ENCODE peak calls at places on chromosomes 1 and 21, in nine cellular contexts. Y is PC-9; T is fibroblast of lung; F is gastrocnemius medialis; C is CD8-positive, alpha-beta T cell; A is pancreas; Z is heart left ventricle; B is cardiac muscle cell; H is DND-41. Q is an unnamed sample. For H3K27me3, the result is how much of the 10 kb centered on the place peaks cover.

GRCh38 chr1:18535391-18536210 is 54.9 kb downstream of the KLHDC7A start:
- DNase-seq in Z (peak), H (no peak), C (no peak), F (no peak), T (no peak), B (no peak), Y (peak), A (peak), Q (no peak)

GRCh38 chr1:6521502-6521901 is 30.0 kb upstream of the PLEKHG5 start:
- DNase-seq in T (peak), F (no peak), Y (peak), H (no peak), Z (no peak), A (no peak), C (no peak), B (no peak), Q (no peak)

GRCh38 chr1:237457573-237457972 is 415.6 kb downstream of the RYR2 start:
- DNase-seq in Y (no peak), A (no peak), H (no peak), T (no peak), Z (no peak), F (no peak), B (no peak), C (no peak), Q (no peak)

GRCh38 chr1:28811766-28812668 is at the start of gene OPRD1:
- DNase-seq in C (no peak), F (no peak), Y (no peak), H (no peak), T (peak), A (no peak), B (no peak), Z (no peak), Q (no peak)

GRCh38 chr21:37223804-37224345 is 43.3 kb downstream of the VPS26C start:
- DNase-seq in T (no peak), F (no peak), C (no peak), Z (no peak), H (no peak), B (no peak), Y (no peak), A (no peak), Q (no peak)

GRCh38 chr21:31656199-31657095 is 3.0 kb upstream of the SOD1 start:
- DNase-seq in A (no peak), F (no peak), Y (peak), H (no peak), B (no peak), T (peak), Z (no peak), C (no peak), Q (no peak)

GRCh38 chr1:32142446-32143301 is 34.8 kb downstream of the KPNA6 start:
- DNase-seq in B (peak), T (peak), F (peak), Z (peak), Y (peak), C (no peak), H (no peak), A (peak), Q (no peak)

GRCh38 chr1:202807367-202807925 is 775 bp downstream of the KDM5B start:
- DNase-seq in Z (peak), H (no peak), F (peak), T (peak), Y (no peak), C (peak), B (peak), A (peak), Q (peak)

GRCh38 chr1:194333240-194333639 is 1146.8 kb upstream of the B3GALT2 start:
- DNase-seq in T (no peak), H (no peak), Y (no peak), C (no peak), B (no peak), Z (no peak), F (no peak), A (no peak), Q (no peak)

GRCh38 chr1:84573481-84573966 is 716 bp downstream of the CTBS start:
- DNase-seq in F (no peak), A (no peak), Y (no peak), T (peak), H (no peak), Z (no peak), C (no peak), B (peak), Q (no peak)

GRCh38 chr1:232988572-232989040 is 38.2 kb downstream of the NTPCR start:
- DNase-seq in Z (no peak), C (no peak), Y (peak), T (peak), F (no peak), A (no peak), B (peak), H (no peak), Q (no peak)

DNA sequence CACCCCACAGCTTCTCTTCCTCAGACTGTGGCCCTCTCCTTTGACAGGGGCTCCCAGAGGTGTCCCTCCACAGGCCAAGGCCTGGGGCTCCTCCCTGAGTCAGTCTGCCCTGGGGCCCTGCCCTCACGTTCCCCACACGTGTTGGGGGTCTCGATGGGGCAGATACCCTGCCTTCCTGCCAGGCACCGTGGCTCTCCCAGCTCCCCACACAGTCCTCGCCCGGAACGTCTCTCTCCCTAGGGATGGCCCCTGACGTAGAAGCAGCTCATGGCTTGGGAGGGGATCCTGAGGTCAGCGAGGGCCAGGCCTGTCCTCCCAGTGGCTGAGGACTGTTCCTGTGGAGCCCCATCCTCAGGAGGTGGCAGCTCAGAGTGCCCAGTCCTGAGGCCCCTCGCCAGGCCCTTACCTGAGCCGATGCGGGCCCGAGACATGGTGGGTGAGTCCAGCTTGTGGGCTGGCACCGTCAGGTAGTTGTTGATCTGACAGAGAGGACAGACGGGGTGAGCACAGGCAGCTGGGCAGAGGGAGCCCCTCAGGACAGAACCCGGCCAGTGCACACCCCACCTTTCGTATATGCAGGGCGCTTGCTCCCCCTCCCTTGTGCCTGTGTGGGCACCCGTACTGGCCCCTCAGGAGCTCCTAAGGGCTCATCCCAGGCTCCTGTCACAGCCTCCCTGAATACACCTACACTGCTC is 54.0 kb downstream of the SLC9A1 start:
- DNase-seq in T (no peak), C (no peak), F (no peak), A (no peak), H (no peak), B (no peak), Z (no peak), Y (no peak), Q (no peak)
- H3K27ac ChIP-seq in T (no peak), C (no peak), F (peak), A (no peak), H (no peak), B (peak), Z (no peak), Y (no peak), Q (no peak)

GRCh38 chr1:225343618-225344017 is 84.2 kb downstream of the LBR start:
- DNase-seq in C (no peak), F (no peak), Y (peak), B (peak), Z (no peak), H (no peak), T (peak), A (no peak), Q (no peak)
- TF ChIP-seq CTCF in C (peak), F (no peak), Y (peak), B (peak), Z (no peak), H (peak), T (peak), A (no peak), Q (peak)

GRCh38 chr1:44542415-44543063 is 131.7 kb downstream of the TMEM53 start:
- DNase-seq in T (no peak), Z (no peak), Y (no peak), C (no peak), F (no peak), A (no peak), B (no peak), H (no peak), Q (no peak)

GRCh38 chr1:44543816-44544185 is 130.5 kb downstream of the TMEM53 start:
- DNase-seq in A (no peak), Z (no peak), H (no peak), Y (no peak), F (no peak), B (no peak), T (no peak), C (no peak), Q (no peak)

GRCh38 chr1:44545961-44546360 is 128.3 kb downstream of the TMEM53 start:
- DNase-seq in A (no peak), F (no peak), H (no peak), C (no peak), Y (peak), B (no peak), Z (no peak), T (no peak), Q (no peak)

GRCh38 chr1:44544960-44545359 is 129.3 kb downstream of the TMEM53 start:
- DNase-seq in B (no peak), Y (no peak), Z (no peak), H (no peak), T (no peak), F (no peak), A (no peak), C (no peak), Q (no peak)

DNA sequence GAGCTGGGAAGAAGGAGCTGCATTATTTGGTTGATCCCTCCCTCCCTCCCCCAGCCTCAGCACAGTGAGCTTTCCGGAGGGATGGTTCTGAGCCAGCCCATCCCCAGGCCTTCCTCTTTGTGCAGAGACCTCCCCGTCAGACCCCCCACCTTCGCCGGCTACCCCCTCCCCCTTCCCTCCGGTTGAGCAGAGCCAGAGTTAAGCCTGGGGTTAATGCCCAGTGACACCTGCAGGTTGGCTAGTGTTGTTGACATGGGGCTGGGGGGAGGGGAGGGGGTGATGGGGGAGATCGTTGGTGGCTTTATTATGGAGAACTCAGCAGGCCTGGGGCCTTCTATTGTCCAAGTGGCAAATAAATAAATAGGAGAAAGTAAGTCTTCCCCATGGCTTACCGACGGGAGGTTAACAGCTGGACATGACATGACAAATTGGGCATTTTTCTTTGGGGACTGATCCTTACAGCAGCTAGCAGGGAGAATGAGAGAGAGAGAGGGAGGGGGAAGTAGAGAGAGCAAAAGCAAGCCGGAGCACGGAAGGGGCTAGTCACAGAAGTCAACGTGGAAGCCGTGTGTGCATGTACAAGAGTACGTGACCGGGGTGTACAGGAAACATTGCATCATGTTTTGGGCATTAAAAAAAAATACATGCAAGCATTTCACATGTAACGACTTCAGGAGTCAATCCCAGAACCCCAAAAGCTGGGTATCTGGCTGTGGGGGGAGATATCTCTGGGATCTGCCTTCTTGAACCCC is 131.0 kb downstream of the TMEM53 start:
- DNase-seq in Y (no peak), T (no peak), F (no peak), H (no peak), B (peak), A (no peak), Z (no peak), C (no peak), Q (no peak)
- H3K27me3 ChIP-seq in Y (under half), T (under half), F (under half), H (under half), B (under half), A (under half), Z (under half), C (under half), Q (under half)

DNA sequence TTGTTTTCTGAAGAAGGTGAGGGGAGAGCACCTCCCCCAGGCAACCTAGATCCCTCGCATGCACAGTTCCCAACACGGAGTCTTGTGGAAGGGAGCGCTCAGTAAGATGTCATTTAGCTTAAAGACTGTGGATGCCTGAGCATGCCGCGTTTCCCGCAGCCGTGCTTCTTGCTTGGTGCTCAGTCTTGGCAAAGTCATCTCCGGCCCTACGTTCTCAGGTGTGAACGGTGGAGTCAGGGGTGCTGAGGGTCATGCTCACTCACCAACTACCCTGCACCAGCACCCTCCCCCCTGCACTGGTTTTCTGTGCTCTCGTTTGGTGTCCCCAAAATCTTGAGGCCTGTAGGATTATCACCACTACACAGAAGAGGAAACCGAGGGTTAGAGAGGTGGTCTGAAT is 202.1 kb downstream of the RHOU start:
- DNase-seq in C (no peak), A (no peak), T (no peak), H (no peak), B (no peak), F (no peak), Z (no peak), Y (no peak), Q (no peak)
- H3K27ac ChIP-seq in C (no peak), A (no peak), T (no peak), H (no peak), B (no peak), F (no peak), Z (no peak), Y (no peak), Q (no peak)

Q was measured in CD4-positive, alpha-beta T cell.